ENCODE peak calls at places on chromosomes 1 and 21, in ten cellular contexts. Y is SW480; G is NCI-H460; O is BE2C; H is hepatic stellate cell; K is CD8-positive, alpha-beta memory T cell; V is naive thymus-derived CD8-positive, alpha-beta T cell; D is ELR; U is T-cell; Z is AG09319. N is an unnamed sample.

GRCh38 chr1:54649130-54649898 is 7.7 kb downstream of the MROH7 start:
- DNase-seq in Y (peak; percentile 16), G (no peak), O (no peak), H (no peak), K (no peak), V (no peak), D (no peak), U (no peak), Z (no peak), N (no peak)

GRCh38 chr1:209648931-209649776 is 3.1 kb downstream of the LAMB3 start:
- DNase-seq in Y (peak; percentile 55), G (peak; percentile 63), O (no peak), H (peak; percentile 66), K (no peak), V (no peak), D (peak; percentile 98), U (no peak), Z (peak; percentile 80), N (no peak)

GRCh38 chr1:21666572-21667320 is 2.4 kb downstream of the RAP1GAP start:
- DNase-seq in Y (no peak), G (no peak), O (no peak), H (no peak), K (no peak), V (no peak), D (no peak), U (no peak), Z (no peak), N (no peak)

GRCh38 chr1:32980080-32980479 is 15.5 kb upstream of the RNF19B start:
- DNase-seq in Y (no peak), G (no peak), O (no peak), H (no peak), K (no peak), V (no peak), D (no peak), U (no peak), Z (no peak), N (no peak)

GRCh38 chr1:34268311-34269042 is 91.8 kb downstream of the C1orf94 start:
- DNase-seq in Y (no peak), G (no peak), O (no peak), H (no peak), K (no peak), V (no peak), D (peak; percentile 60), U (no peak), Z (peak; percentile 8), N (no peak)

GRCh38 chr1:224333939-224334701 is 4.1 kb upstream of the NVL start:
- DNase-seq in Y (no peak), G (no peak), O (no peak), H (peak; percentile 50), K (no peak), V (no peak), D (peak; percentile 59), U (no peak), Z (no peak), N (no peak)

GRCh38 chr1:63922848-63923247 is 149.0 kb downstream of the ROR1 start:
- DNase-seq in Y (no peak), G (no peak), O (peak; percentile 32), H (no peak), K (no peak), V (no peak), D (no peak), U (no peak), Z (no peak), N (no peak)

GRCh38 chr21:35222541-35222941 is 173.4 kb upstream of the RUNX1 start:
- DNase-seq in Y (no peak), G (no peak), O (no peak), H (no peak), K (no peak), V (no peak), D (peak; percentile 44), U (no peak), Z (no peak), N (no peak)

GRCh38 chr1:15323351-15323988 is 76.4 kb downstream of the FHAD1 start:
- DNase-seq in Y (peak; percentile 60), G (peak; percentile 76), O (peak; percentile 66), H (peak; percentile 76), K (peak; percentile 62), V (peak; percentile 64), D (peak; percentile 78), U (peak; percentile 58), Z (no peak), N (peak; percentile 82)

GRCh38 chr1:18898567-18898966 is 3.8 kb downstream of the ALDH4A1 start:
- DNase-seq in Y (no peak), G (no peak), O (no peak), H (no peak), K (no peak), V (no peak), D (no peak), U (no peak), Z (no peak), N (no peak)

GRCh38 chr1:206521694-206522402 is 14.5 kb downstream of the RASSF5 start:
- DNase-seq in Y (no peak), G (no peak), O (no peak), H (no peak), K (no peak), V (no peak), D (no peak), U (no peak), Z (no peak), N (no peak)

GRCh38 chr1:108590947-108591346 is 31.0 kb downstream of the EEIG2 start:
- DNase-seq in Y (no peak), G (peak; percentile 44), O (no peak), H (peak; percentile 23), K (no peak), V (no peak), D (peak; percentile 97), U (no peak), Z (peak; percentile 95), N (peak; percentile 22)

GRCh38 chr1:45012639-45013278 is 705 bp downstream of the UROD start:
- DNase-seq in Y (peak; percentile 55), G (peak; percentile 24), O (peak; percentile 58), H (peak; percentile 76), K (no peak), V (no peak), D (peak; percentile 84), U (no peak), Z (peak; percentile 36), N (peak; percentile 75)

GRCh38 chr21:44085491-44086321 is 21.5 kb upstream of the PWP2 start:
- DNase-seq in Y (no peak), G (no peak), O (no peak), H (no peak), K (no peak), V (no peak), D (no peak), U (no peak), Z (no peak), N (no peak)